ENCODE peak calls at places on chromosomes 5 and 9, in eight cellular contexts. H is dorsolateral prefrontal cortex, L is AG04450, Z is astrocyte of the cerebellum, E is GM10248, T is WTC11, W is left ventricle myocardium inferior, C is MM.1S. F is an unnamed sample.

GRCh38 chr5:155655569-155655968 is 642.0 kb downstream of the KIF4B start:
- DNase-seq in H (no peak), L (no peak), Z (no peak), E (no peak), T (no peak), W (no peak), C (no peak), F (no peak)

GRCh38 chr9:68844623-68845612 is 139.9 kb downstream of the PIP5K1B start:
- DNase-seq in H (peak; percentile 58), L (no peak), Z (no peak), E (peak; percentile 43), T (peak; percentile 65), W (peak; percentile 29), C (peak; percentile 74), F (peak; percentile 48)

GRCh38 chr5:55226934-55227737 is at the start of gene MCIDAS:
- DNase-seq in H (no peak), L (no peak), Z (no peak), E (peak; percentile 79), T (peak; percentile 83), W (peak; percentile 20), C (peak; percentile 84), F (peak; percentile 88)

GRCh38 chr5:61245486-61245885 is 83.2 kb upstream of the SMIM15 start:
- DNase-seq in H (no peak), L (no peak), Z (peak; percentile 23), E (no peak), T (no peak), W (no peak), C (peak; percentile 4), F (no peak)

GRCh38 chr9:78904686-78905085 is 607.8 kb downstream of the PSAT1 start:
- DNase-seq in H (no peak), L (no peak), Z (no peak), E (no peak), T (no peak), W (no peak), C (no peak), F (no peak)

GRCh38 chr5:152711996-152712395 is 306.9 kb upstream of the NMUR2 start:
- DNase-seq in H (no peak), L (no peak), Z (no peak), E (no peak), T (no peak), W (no peak), C (no peak), F (no peak)

GRCh38 chr5:76303917-76304316 is 99.2 kb upstream of the IQGAP2 start:
- DNase-seq in H (no peak), L (no peak), Z (no peak), E (peak; percentile 43), T (no peak), W (no peak), C (peak; percentile 85), F (peak; percentile 54)

GRCh38 chr5:73996181-73996770 is 370.3 kb downstream of the ARHGEF28 start:
- DNase-seq in H (no peak), L (no peak), Z (no peak), E (no peak), T (no peak), W (no peak), C (no peak), F (no peak)

GRCh38 chr9:37801287-37801850 is 772 bp downstream of the DCAF10 start:
- DNase-seq in H (no peak), L (no peak), Z (no peak), E (peak; percentile 55), T (peak; percentile 32), W (peak; percentile 19), C (peak; percentile 44), F (no peak)

GRCh38 chr5:96933764-96934163 is 2.1 kb upstream of the LNPEP start:
- DNase-seq in H (no peak), L (no peak), Z (no peak), E (no peak), T (no peak), W (no peak), C (peak; percentile 24), F (no peak)

GRCh38 chr5:32030686-32031478 is 143.2 kb downstream of the GOLPH3 start:
- DNase-seq in H (no peak), L (no peak), Z (no peak), E (no peak), T (no peak), W (no peak), C (no peak), F (no peak)

GRCh38 chr5:123814796-123815479 is 303.0 kb downstream of the CSNK1G3 start:
- DNase-seq in H (no peak), L (no peak), Z (peak; percentile 46), E (no peak), T (no peak), W (no peak), C (no peak), F (no peak)

GRCh38 chr9:126522957-126523356 is 90.8 kb upstream of the LMX1B start:
- DNase-seq in H (no peak), L (no peak), Z (no peak), E (no peak), T (no peak), W (peak; percentile 56), C (no peak), F (no peak)

GRCh38 chr5:150114773-150115408 is 28.5 kb upstream of the CSF1R start:
- DNase-seq in H (peak; percentile 42), L (no peak), Z (no peak), E (no peak), T (no peak), W (no peak), C (no peak), F (no peak)

GRCh38 chr5:33788922-33789321 is 102.9 kb downstream of the ADAMTS12 start:
- DNase-seq in H (no peak), L (peak; percentile 96), Z (peak; percentile 99), E (no peak), T (no peak), W (no peak), C (no peak), F (no peak)

GRCh38 chr5:111668713-111669112 is 88.3 kb downstream of the NREP start:
- DNase-seq in H (no peak), L (no peak), Z (no peak), E (no peak), T (no peak), W (no peak), C (no peak), F (no peak)

GRCh38 chr5:158847772-158848171 is 251.9 kb downstream of the EBF1 start:
- DNase-seq in H (no peak), L (no peak), Z (no peak), E (no peak), T (no peak), W (no peak), C (no peak), F (no peak)

GRCh38 chr5:83844320-83845068 is 123.8 kb upstream of the HAPLN1 start:
- DNase-seq in H (no peak), L (peak; percentile 23), Z (peak; percentile 99), E (peak; percentile 66), T (no peak), W (no peak), C (peak; percentile 96), F (peak; percentile 67)

GRCh38 chr5:133456933-133457402 is 155.4 kb downstream of the FSTL4 start:
- DNase-seq in H (no peak), L (no peak), Z (no peak), E (no peak), T (no peak), W (no peak), C (no peak), F (no peak)

GRCh38 chr5:72141440-72142271 is 34.4 kb downstream of the MAP1B start:
- DNase-seq in H (no peak), L (peak; percentile 90), Z (peak; percentile 76), E (no peak), T (no peak), W (no peak), C (no peak), F (no peak)

DNA sequence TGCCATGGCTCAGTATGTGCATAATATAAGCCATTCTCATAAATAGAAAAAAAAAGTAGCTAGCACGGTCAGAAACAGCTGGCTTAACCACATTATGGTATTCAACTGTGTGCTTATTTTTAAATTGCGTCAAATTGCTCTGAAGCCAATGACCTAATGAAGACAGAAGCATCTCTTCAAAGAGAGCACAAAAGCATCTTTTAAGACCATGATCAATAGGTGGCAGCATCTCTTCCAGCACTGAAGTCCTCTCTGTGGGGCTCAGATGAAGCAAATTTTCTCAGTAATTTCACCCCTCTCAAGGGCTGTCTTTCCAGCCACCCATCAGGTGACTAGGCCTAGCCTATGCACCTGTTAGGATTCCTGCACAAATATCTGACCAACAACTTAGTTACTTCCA is 251.4 kb downstream of the GLIS3 start:
- DNase-seq in H (no peak), L (peak; percentile 7), Z (peak; percentile 18), E (no peak), T (no peak), W (no peak), C (peak; percentile 12), F (no peak)
- TF ChIP-seq CTCF in H (peak; percentile 37), L (peak; percentile 55), Z (peak; percentile 57), E (no peak), T (no peak), W (peak; percentile 43), C (peak; percentile 31), F (no peak)

DNA sequence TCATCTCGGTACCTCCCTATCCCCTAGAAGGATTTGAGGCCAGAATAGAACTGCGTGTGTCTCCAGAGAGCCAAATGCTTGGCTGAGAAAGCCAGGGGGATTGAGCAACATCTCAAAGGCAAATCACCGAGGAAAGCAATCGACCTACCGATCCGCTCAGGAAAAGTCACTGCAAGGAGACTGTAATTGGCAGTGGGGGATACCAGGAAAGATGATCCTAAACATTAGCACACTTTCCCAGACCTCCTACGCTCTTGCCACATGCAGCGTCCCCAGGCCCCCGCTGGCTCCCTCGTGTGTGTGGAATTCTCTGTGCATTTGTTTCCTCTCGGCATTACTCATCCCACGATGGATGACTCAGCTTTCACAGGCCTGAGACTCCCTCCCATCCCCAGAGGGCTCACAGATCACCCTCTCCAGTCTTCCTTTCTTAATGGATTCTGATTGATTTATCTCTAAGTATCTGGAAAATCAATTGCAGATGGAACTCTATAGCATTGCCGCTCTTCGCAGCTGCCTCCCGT is 82.2 kb upstream of the ICE1 start:
- DNase-seq in H (peak; percentile 50), L (peak; percentile 49), Z (peak; percentile 91), E (no peak), T (peak; percentile 60), W (peak; percentile 42), C (no peak), F (no peak)
- TF ChIP-seq CTCF in H (peak; percentile 14), L (peak; percentile 62), Z (peak; percentile 73), E (no peak), T (no peak), W (peak; percentile 46), C (no peak), F (no peak)

GRCh38 chr5:10457682-10458574 is 16.2 kb downstream of the ROPN1L start:
- DNase-seq in H (no peak), L (no peak), Z (no peak), E (no peak), T (no peak), W (peak; percentile 34), C (no peak), F (no peak)
- TF ChIP-seq CTCF in H (peak; percentile 19), L (peak; percentile 29), Z (no peak), E (no peak), T (no peak), W (peak; percentile 40), C (no peak), F (no peak)

DNA sequence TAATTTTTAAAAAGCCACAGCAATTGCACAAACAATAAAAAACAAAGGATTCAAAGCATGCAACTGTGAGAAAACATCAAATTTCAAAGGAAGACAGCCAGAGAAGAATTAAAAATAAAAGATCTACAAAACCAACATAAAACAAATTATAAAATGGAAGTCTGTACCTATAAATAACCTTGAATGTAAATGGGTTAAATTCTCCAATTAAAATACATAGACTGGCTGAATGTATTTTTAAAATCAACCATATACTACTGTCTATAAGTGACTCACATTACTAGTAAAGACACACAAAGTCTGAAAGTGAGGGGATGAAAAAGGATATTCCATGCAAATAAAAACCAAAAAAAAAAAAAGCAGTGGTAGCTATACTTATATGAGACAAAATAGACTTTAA is 33.7 kb downstream of the BTNL8 start:
- DNase-seq in H (no peak), L (no peak), Z (no peak), E (no peak), T (no peak), W (no peak), C (no peak), F (no peak)
- TF ChIP-seq CTCF in H (no peak), L (no peak), Z (no peak), E (no peak), T (no peak), W (no peak), C (no peak), F (no peak)

F was measured in GM20000.